ENCODE peak calls at places on chromosomes 3 and 15, in six cellular contexts. J is CD8-positive, alpha-beta T cell; G is left lung; W is PC-3; T is prostate gland; C is ascending aorta. Y is an unnamed sample. For H3K36me3, the result is how much of the 10 kb centered on the place peaks cover.

GRCh38 chr3:102512734-102513518 is 78.1 kb downstream of the ZPLD1 start:
- DNase-seq in J (no peak), G (no peak), W (peak), T (no peak), C (no peak), Y (no peak)

GRCh38 chr15:100727291-100727851 is 125.0 kb downstream of the ASB7 start:
- DNase-seq in J (no peak), G (no peak), W (no peak), T (no peak), C (no peak), Y (peak)

GRCh38 chr15:47885921-47886320 is 168.6 kb downstream of the SEMA6D start:
- DNase-seq in J (no peak), G (no peak), W (peak), T (no peak), C (no peak), Y (no peak)

GRCh38 chr3:105532251-105532650 is 165.5 kb downstream of the ALCAM start:
- DNase-seq in J (no peak), G (no peak), W (no peak), T (no peak), C (no peak), Y (peak)

GRCh38 chr15:73647259-73648026 is 14.3 kb upstream of the NPTN start:
- DNase-seq in J (no peak), G (no peak), W (peak), T (no peak), C (no peak), Y (no peak)

GRCh38 chr3:129039271-129040038 is 21.1 kb upstream of the GP9 start:
- DNase-seq in J (no peak), G (no peak), W (no peak), T (no peak), C (no peak), Y (peak)

GRCh38 chr3:177448987-177449975 is 252.0 kb upstream of the TBL1XR1 start:
- DNase-seq in J (no peak), G (peak), W (no peak), T (no peak), C (no peak), Y (peak)

GRCh38 chr15:100311829-100312228 is 29.9 kb downstream of the ADAMTS17 start:
- DNase-seq in J (no peak), G (no peak), W (no peak), T (no peak), C (no peak), Y (no peak)

GRCh38 chr3:49020335-49021212 is 1.3 kb upstream of the NDUFAF3 start:
- DNase-seq in J (no peak), G (peak), W (no peak), T (no peak), C (no peak), Y (peak)

GRCh38 chr15:62698646-62699045 is 343.9 kb upstream of the TPM1 start:
- DNase-seq in J (no peak), G (no peak), W (no peak), T (no peak), C (no peak), Y (no peak)

GRCh38 chr15:62697636-62698035 is 344.9 kb upstream of the TPM1 start:
- DNase-seq in J (no peak), G (no peak), W (no peak), T (no peak), C (no peak), Y (no peak)
- H3K36me3 ChIP-seq in J (under half), G (under half), W (under half), T (under half), C (half or more), Y (under half)

GRCh38 chr15:41713047-41713446 is 52.8 kb downstream of the MGA start:
- DNase-seq in J (no peak), G (no peak), W (no peak), T (peak), C (no peak), Y (no peak)
- H3K27ac ChIP-seq in J (no peak), G (no peak), W (no peak), T (peak), C (no peak), Y (no peak)

DNA sequence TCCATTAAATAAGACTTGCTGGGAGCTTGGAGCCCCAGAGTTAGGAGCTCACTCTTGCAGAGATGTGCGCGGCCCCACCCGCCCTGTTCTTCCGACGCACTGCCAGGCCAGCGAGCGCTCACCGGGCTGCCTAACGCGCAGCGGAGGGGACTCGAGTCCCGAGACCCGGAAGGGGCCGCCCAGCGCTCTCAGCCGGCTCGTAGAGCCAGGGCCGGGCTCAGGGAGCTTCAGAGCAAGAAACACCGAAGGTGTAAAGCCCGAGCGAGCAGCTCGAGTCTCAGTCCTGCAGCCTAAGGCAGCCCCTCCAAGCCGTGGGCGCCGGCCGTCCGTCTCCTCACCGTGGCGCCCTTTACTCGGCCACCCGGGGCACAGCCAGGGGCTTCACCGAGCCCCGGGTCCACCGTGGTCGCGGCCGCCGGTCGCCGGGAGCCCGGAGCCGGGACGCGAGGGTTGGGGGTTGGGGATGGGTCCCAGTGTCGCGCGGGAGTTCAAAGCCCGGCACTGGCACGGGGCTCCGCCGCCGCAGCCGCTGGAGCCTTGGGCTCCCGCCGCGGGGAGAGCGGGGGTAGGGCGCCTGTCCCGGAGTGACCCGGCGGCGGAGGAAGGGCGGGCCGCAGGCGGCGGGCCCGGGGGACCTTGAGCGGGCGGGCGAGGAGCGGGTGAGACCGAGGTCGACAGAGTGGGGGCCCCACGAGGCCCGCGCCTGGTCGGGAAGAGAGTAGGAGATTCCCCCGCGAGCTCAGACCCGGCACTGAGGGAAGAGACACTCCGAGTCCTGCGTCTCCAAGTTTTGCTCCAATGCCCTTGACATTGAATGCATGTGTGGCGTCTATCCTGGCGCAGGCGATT is 26.9 kb upstream of the THRB start:
- DNase-seq in J (no peak), G (peak), W (peak), T (peak), C (no peak), Y (peak)
- TF ChIP-seq CTCF in J (no peak), G (no peak), W (peak), T (peak), C (peak), Y (no peak)

GRCh38 chr3:46960081-46960701 is 16.4 kb downstream of the CCDC12 start:
- DNase-seq in J (no peak), G (no peak), W (peak), T (no peak), C (no peak), Y (peak)
- H3K36me3 ChIP-seq in J (under half), G (under half), W (under half), T (under half), C (under half), Y (under half)

DNA sequence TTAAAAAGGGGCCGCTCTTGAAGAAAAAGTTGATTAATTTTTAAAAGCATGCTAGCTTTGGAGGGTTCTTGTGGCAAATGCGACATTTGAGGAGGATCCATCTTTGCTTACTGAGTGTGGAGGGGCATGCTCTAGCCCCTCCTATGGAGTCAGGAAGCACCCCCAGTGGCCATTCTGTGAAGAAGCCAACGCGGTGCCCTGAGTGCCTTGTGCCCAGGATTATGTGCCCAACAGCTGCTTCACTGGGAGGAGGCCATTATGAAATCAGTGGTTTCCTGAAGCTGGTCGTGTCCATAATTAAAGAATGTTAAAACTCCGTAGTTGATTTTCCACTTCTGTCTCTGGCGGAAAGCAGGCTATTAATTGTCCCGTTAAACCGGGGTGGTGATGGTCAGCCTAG is 69.1 kb upstream of the TNFAIP8L3 start:
- DNase-seq in J (no peak), G (no peak), W (no peak), T (no peak), C (no peak), Y (no peak)
- H3K27ac ChIP-seq in J (no peak), G (no peak), W (no peak), T (no peak), C (peak), Y (no peak)